ENCODE peak calls at places on chromosomes 11 and 22, in six cellular contexts. O is pancreas, B is left lung, N is aorta, J is lung, X is heart right ventricle. R is an unnamed sample. For H3K9me3, the result is how much of the 10 kb centered on the place peaks cover.

GRCh38 chr11:18203723-18204122 is 31.1 kb downstream of the MRGPRX4 start:
- ATAC-seq in J (no peak), N (no peak), B (peak), X (no peak), O (no peak), R (no peak)

GRCh38 chr22:45308624-45309421 is 911 bp upstream of the FAM118A start:
- ATAC-seq in N (no peak), B (no peak), O (no peak), X (no peak), J (no peak), R (no peak)

GRCh38 chr11:96134622-96135021 is 208.4 kb downstream of the MAML2 start:
- ATAC-seq in X (peak), O (peak), B (peak), N (peak), J (no peak), R (no peak)

GRCh38 chr11:73852049-73852448 is 24.6 kb downstream of the COA4 start:
- ATAC-seq in X (no peak), J (no peak), N (no peak), B (no peak), O (no peak), R (no peak)

GRCh38 chr11:68370211-68371111 is 58.1 kb downstream of the LRP5 start:
- ATAC-seq in O (peak), J (no peak), X (peak), N (peak), B (peak), R (peak)

GRCh38 chr11:47431356-47432083 is 5.3 kb upstream of the PSMC3 start:
- ATAC-seq in B (no peak), O (no peak), X (no peak), N (no peak), J (no peak), R (no peak)

GRCh38 chr11:24900524-24900923 is 403.7 kb downstream of the LUZP2 start:
- ATAC-seq in N (no peak), J (no peak), B (no peak), O (no peak), X (no peak), R (no peak)

GRCh38 chr11:16902182-16902581 is 112.0 kb downstream of the PLEKHA7 start:
- ATAC-seq in N (no peak), J (no peak), O (no peak), X (no peak), B (no peak), R (no peak)

GRCh38 chr11:114132944-114133394 is 73.5 kb downstream of the ZBTB16 start:
- ATAC-seq in O (no peak), X (no peak), J (no peak), B (no peak), N (peak), R (no peak)

GRCh38 chr11:79160786-79161403 is 279.9 kb downstream of the TENM4 start:
- ATAC-seq in B (no peak), O (no peak), J (no peak), N (no peak), X (no peak), R (no peak)

GRCh38 chr11:62062223-62062861 is 61.5 kb upstream of the INCENP start:
- ATAC-seq in B (no peak), N (no peak), J (no peak), X (no peak), O (no peak), R (no peak)

GRCh38 chr11:45616802-45617549 is 48.4 kb downstream of the CHST1 start:
- ATAC-seq in N (no peak), J (no peak), X (no peak), O (no peak), B (no peak), R (no peak)

GRCh38 chr11:118115048-118115447 is 28.3 kb upstream of the SMIM35 start:
- ATAC-seq in X (no peak), B (no peak), J (no peak), N (no peak), O (no peak), R (no peak)

GRCh38 chr11:78715639-78716311 is 141.1 kb upstream of the NARS2 start:
- ATAC-seq in O (peak), B (peak), N (peak), J (no peak), X (no peak), R (no peak)

GRCh38 chr11:18171377-18172000 is 1.1 kb upstream of the MRGPRX4 start:
- ATAC-seq in X (no peak), B (peak), N (no peak), O (peak), J (no peak), R (no peak)

GRCh38 chr22:30964858-30965257 is 3.7 kb downstream of the MORC2 start:
- ATAC-seq in N (no peak), B (no peak), J (no peak), X (no peak), O (no peak), R (no peak)
- H3K9me3 ChIP-seq in N (under half), B (under half), J (under half), X (under half), O (under half), R (under half)

GRCh38 chr11:98964146-98964545 is 56.6 kb upstream of the CNTN5 start:
- ATAC-seq in J (no peak), O (no peak), X (no peak), B (no peak), N (no peak), R (no peak)

GRCh38 chr11:98965358-98965757 is 55.4 kb upstream of the CNTN5 start:
- ATAC-seq in O (no peak), N (no peak), B (no peak), J (no peak), X (no peak), R (no peak)

GRCh38 chr11:98965775-98966174 is 55.0 kb upstream of the CNTN5 start:
- ATAC-seq in X (no peak), O (no peak), N (no peak), B (no peak), J (no peak), R (no peak)

DNA sequence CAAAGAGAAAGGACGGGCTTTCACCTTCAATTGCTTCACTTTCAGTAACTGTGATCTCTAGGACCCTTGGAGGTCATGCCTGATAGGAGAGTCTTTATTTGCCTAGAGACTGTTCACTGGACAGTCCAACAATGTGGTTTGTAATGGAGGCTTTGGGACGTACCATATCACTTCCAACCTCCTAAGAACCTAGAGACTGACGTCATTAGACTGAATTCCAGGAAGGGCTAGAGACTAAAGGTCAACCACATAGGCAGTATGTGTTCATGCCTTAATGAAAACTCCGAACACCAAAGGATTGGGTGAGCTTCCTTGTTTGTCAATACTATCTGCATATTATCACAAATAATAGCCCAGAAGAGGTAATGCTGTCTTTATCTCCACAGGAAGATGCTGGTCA is 53.7 kb upstream of the CNTN5 start:
- ATAC-seq in X (no peak), J (no peak), O (no peak), N (no peak), B (no peak), R (no peak)
- H3K9me3 ChIP-seq in X (under half), J (under half), O (under half), N (under half), B (under half), R (under half)

DNA sequence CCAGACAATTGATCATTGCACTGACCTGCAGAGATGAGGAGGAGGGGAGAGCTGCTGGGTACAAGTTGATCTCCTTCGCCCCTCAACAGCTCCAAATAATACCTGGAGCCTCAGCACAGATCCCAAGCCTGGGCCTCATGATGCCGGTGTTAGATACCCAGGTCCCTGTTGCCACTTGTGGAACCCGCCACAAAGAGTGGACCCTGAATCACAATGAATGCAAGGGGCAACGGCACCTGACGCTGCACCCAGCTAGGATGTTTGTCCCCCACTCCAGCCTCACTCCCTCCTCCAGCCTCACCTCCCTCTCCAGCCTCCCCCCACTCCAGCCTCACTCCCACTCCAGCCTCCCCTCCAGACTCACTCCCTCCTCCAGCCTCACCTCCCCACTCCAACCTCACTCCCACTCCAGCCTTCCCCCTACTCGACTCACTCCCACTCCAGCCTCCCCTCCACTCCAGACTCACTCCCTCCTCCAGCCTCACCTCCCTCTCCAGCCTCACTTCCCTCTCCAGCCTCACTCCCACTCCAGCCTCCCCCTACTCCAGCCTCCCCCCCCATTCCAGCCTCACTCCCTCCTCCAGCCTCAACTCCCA is 879.0 kb downstream of the BRD1 start:
- ATAC-seq in O (no peak), N (no peak), X (no peak), J (no peak), B (no peak), R (no peak)
- H3K9me3 ChIP-seq in O (under half), N (under half), X (under half), J (under half), B (under half), R (under half)

GRCh38 chr22:47371263-47372090 is 609.0 kb downstream of the TBC1D22A start:
- ATAC-seq in O (no peak), X (no peak), N (no peak), J (no peak), B (no peak), R (no peak)
- H3K9me3 ChIP-seq in O (under half), X (under half), N (under half), J (under half), B (under half), R (under half)

GRCh38 chr22:47285981-47286380 is 523.5 kb downstream of the TBC1D22A start:
- ATAC-seq in N (no peak), X (no peak), B (no peak), J (no peak), O (no peak), R (no peak)
- H3K9me3 ChIP-seq in N (under half), X (under half), B (under half), J (under half), O (under half), R (under half)